ENCODE peak calls at places on chromosome 4, in nine cellular contexts. N is transverse colon, U is A549, M is K562, E is suprapubic skin, O is SK-N-SH, H is tibial nerve, A is sigmoid colon, K is H1. D is an unnamed sample. For H3K4me1, the result is how much of the 10 kb centered on the place peaks cover.

GRCh38 chr4:77697860-77698599 is 92.4 kb downstream of the CXCL13 start:
- DNase-seq in N (peak), U (peak), M (no peak), E (no peak), O (no peak), H (no peak), A (no peak), K (no peak), D (no peak)

GRCh38 chr4:75834095-75834771 is 68.0 kb downstream of the PPEF2 start:
- DNase-seq in N (no peak), U (no peak), M (no peak), E (no peak), O (no peak), H (no peak), A (no peak), K (no peak), D (no peak)

GRCh38 chr4:41200486-41201017 is 13.8 kb downstream of the APBB2 start:
- DNase-seq in N (no peak), U (no peak), M (no peak), E (no peak), O (no peak), H (no peak), A (no peak), K (no peak), D (no peak)

GRCh38 chr4:182348947-182349346 is 105.7 kb downstream of the TENM3 start:
- DNase-seq in N (no peak), U (no peak), M (no peak), E (no peak), O (no peak), H (no peak), A (no peak), K (no peak), D (no peak)

GRCh38 chr4:187491421-187491820 is 504.1 kb upstream of the ZFP42 start:
- DNase-seq in N (no peak), U (no peak), M (no peak), E (no peak), O (no peak), H (no peak), A (no peak), K (no peak), D (no peak)

GRCh38 chr4:141643557-141643956 is 7.2 kb downstream of the IL15 start:
- DNase-seq in N (no peak), U (peak), M (no peak), E (no peak), O (no peak), H (no peak), A (no peak), K (no peak), D (no peak)

GRCh38 chr4:104382961-104383360 is 111.7 kb downstream of the CXXC4 start:
- DNase-seq in N (no peak), U (no peak), M (no peak), E (no peak), O (no peak), H (no peak), A (no peak), K (no peak), D (no peak)

GRCh38 chr4:104015680-104016079 is 295.9 kb upstream of the TACR3 start:
- DNase-seq in N (no peak), U (peak), M (no peak), E (no peak), O (no peak), H (no peak), A (no peak), K (no peak), D (no peak)

GRCh38 chr4:140256941-140257340 is 103.0 kb upstream of the MAML3 start:
- DNase-seq in N (no peak), U (peak), M (no peak), E (no peak), O (no peak), H (no peak), A (no peak), K (no peak), D (no peak)

GRCh38 chr4:15912236-15912635 is 26.3 kb downstream of the FGFBP1 start:
- DNase-seq in N (no peak), U (no peak), M (no peak), E (peak), O (no peak), H (no peak), A (no peak), K (no peak), D (no peak)

GRCh38 chr4:15913631-15913970 is 24.9 kb downstream of the FGFBP1 start:
- DNase-seq in N (no peak), U (peak), M (no peak), E (no peak), O (no peak), H (no peak), A (no peak), K (no peak), D (no peak)

GRCh38 chr4:15914291-15914690 is 24.2 kb downstream of the FGFBP1 start:
- DNase-seq in N (no peak), U (no peak), M (no peak), E (no peak), O (no peak), H (no peak), A (no peak), K (no peak), D (no peak)

GRCh38 chr4:15912961-15913630 is 25.4 kb downstream of the FGFBP1 start:
- DNase-seq in N (no peak), U (no peak), M (no peak), E (peak), O (no peak), H (no peak), A (no peak), K (no peak), D (no peak)

DNA sequence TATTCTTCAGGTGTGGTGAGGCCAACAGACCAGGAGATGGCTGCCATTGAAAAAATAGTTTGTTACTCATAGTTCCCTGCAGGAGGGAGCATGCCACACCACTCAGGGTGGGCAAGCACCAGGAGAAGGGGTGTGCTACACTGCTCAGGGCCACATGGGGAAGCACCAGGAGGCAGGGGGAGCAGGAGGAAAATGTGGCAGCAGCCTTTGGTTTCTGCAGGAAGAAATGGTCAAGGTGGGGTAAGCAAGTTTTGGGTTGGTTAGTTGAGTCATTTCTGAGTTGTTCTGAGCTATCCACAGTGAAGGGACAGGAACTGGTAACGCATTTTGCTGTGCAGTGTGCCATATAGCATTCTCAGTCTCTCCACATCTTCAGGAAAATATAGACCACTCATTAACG is 23.8 kb downstream of the FGFBP1 start:
- DNase-seq in N (no peak), U (no peak), M (no peak), E (no peak), O (no peak), H (no peak), A (no peak), K (no peak), D (no peak)
- H3K4me1 ChIP-seq in N (under half), U (under half), M (under half), E (under half), O (under half), H (under half), A (under half), K (under half), D (under half)

GRCh38 chr4:102687373-102687981 is 73.3 kb downstream of the MANBA start:
- DNase-seq in N (no peak), U (peak), M (no peak), E (no peak), O (no peak), H (no peak), A (no peak), K (no peak), D (no peak)
- TF ChIP-seq EP300 in N (no peak), U (no peak), M (no peak), E (no peak), O (no peak), H (no peak), A (no peak), K (no peak), D (no peak)

GRCh38 chr4:173259310-173259709 is 74.8 kb downstream of the HMGB2 start:
- DNase-seq in N (no peak), U (no peak), M (no peak), E (no peak), O (no peak), H (no peak), A (no peak), K (no peak), D (no peak)
- H3K4me1 ChIP-seq in N (under half), U (under half), M (under half), E (under half), O (under half), H (under half), A (under half), K (under half), D (under half)

GRCh38 chr4:150207871-150208270 is 129.6 kb downstream of the DCLK2 start:
- DNase-seq in N (no peak), U (no peak), M (no peak), E (no peak), O (no peak), H (no peak), A (no peak), K (no peak), D (no peak)

GRCh38 chr4:150211016-150211415 is 132.8 kb downstream of the DCLK2 start:
- DNase-seq in N (no peak), U (no peak), M (no peak), E (no peak), O (no peak), H (no peak), A (no peak), K (no peak), D (no peak)

GRCh38 chr4:150206981-150207380 is 128.7 kb downstream of the DCLK2 start:
- DNase-seq in N (no peak), U (no peak), M (no peak), E (no peak), O (peak), H (no peak), A (no peak), K (no peak), D (no peak)

GRCh38 chr4:150211821-150212445 is 133.7 kb downstream of the DCLK2 start:
- DNase-seq in N (no peak), U (no peak), M (no peak), E (no peak), O (no peak), H (no peak), A (no peak), K (no peak), D (no peak)

GRCh38 chr4:150209140-150209829 is 131.0 kb downstream of the DCLK2 start:
- DNase-seq in N (peak), U (peak), M (peak), E (no peak), O (peak), H (peak), A (peak), K (peak), D (peak)
- TF ChIP-seq EP300 in N (no peak), U (no peak), M (no peak), E (no peak), O (no peak), H (no peak), A (no peak), K (no peak), D (no peak)

DNA sequence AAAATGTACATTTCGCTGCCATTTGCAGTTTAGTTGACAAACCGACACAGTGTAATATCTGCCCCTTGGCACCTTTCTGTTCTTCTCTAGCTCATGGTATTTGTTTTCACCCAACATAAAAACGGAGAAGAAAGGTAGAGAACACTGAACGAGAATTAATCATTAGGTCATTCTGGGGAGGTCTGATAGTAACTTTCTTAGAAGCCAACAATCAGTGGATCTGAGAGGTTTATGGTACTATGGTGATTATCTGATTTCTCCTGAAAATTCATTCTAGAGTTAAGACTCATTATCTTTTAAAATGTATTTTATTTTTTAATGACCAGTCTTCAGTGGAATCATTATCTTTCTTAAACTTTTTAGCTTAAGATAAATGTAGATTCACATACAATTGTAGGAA is 8.5 kb downstream of the RAPGEF2 start:
- DNase-seq in N (no peak), U (no peak), M (no peak), E (no peak), O (no peak), H (no peak), A (no peak), K (no peak), D (no peak)
- H3K4me1 ChIP-seq in N (under half), U (under half), M (under half), E (under half), O (under half), H (under half), A (under half), K (under half), D (under half)

GRCh38 chr4:5738061-5738460 is 27.1 kb downstream of the EVC start:
- DNase-seq in N (no peak), U (no peak), M (no peak), E (no peak), O (no peak), H (no peak), A (no peak), K (no peak), D (no peak)
- TF ChIP-seq EP300 in N (no peak), U (no peak), M (no peak), E (no peak), O (no peak), H (no peak), A (no peak), K (no peak), D (no peak)

GRCh38 chr4:11548529-11549176 is 120.0 kb upstream of the HS3ST1 start:
- DNase-seq in N (no peak), U (peak), M (no peak), E (no peak), O (no peak), H (no peak), A (no peak), K (no peak), D (no peak)
- H3K4me1 ChIP-seq in N (under half), U (under half), M (under half), E (under half), O (under half), H (under half), A (under half), K (under half), D (under half)

GRCh38 chr4:20700007-20700761 is at the start of gene PACRGL:
- DNase-seq in N (peak), U (peak), M (peak), E (peak), O (peak), H (peak), A (peak), K (peak), D (peak)
- TF ChIP-seq EP300 in N (no peak), U (no peak), M (no peak), E (no peak), O (no peak), H (peak), A (peak), K (no peak), D (no peak)

GRCh38 chr4:8164194-8164565 is 5.6 kb upstream of the ABLIM2 start:
- DNase-seq in N (no peak), U (no peak), M (no peak), E (no peak), O (no peak), H (no peak), A (no peak), K (no peak), D (no peak)
- H3K4me1 ChIP-seq in N (under half), U (under half), M (under half), E (under half), O (under half), H (under half), A (under half), K (under half), D (under half)

D was measured in ovary.